ENCODE peak calls at places on chromosomes 12 and 14, in four cellular contexts. Y is GM12865, Q is MCF 10A, I is heart left ventricle. U is an unnamed sample.

GRCh38 chr12:99093166-99093565 is 448.1 kb downstream of the APAF1 start:
- DNase-seq in Y (no peak), Q (no peak), I (no peak), U (no peak)

GRCh38 chr12:42742691-42743090 is 153.1 kb upstream of the PRICKLE1 start:
- DNase-seq in Y (no peak), Q (no peak), I (no peak), U (no peak)

GRCh38 chr12:94841171-94841570 is 162.3 kb downstream of the NDUFA12 start:
- DNase-seq in Y (no peak), Q (no peak), I (no peak), U (no peak)

GRCh38 chr12:47870175-47870781 is 34.5 kb downstream of the VDR start:
- DNase-seq in Y (peak), Q (peak), I (peak), U (no peak)

GRCh38 chr14:26863736-26864135 is 265.9 kb upstream of the NOVA1 start:
- DNase-seq in Y (no peak), Q (peak), I (no peak), U (no peak)

GRCh38 chr12:78470354-78471195 is 394.0 kb upstream of the SYT1 start:
- DNase-seq in Y (peak), Q (peak), I (no peak), U (no peak)

GRCh38 chr12:86712425-86712843 is 456.2 kb upstream of the MGAT4C start:
- DNase-seq in Y (no peak), Q (peak), I (no peak), U (no peak)

GRCh38 chr12:1632702-1633101 is 3.7 kb downstream of the WNT5B start:
- DNase-seq in Y (no peak), Q (no peak), I (peak), U (no peak)

GRCh38 chr12:92064420-92064819 is 81.2 kb downstream of the BTG1 start:
- DNase-seq in Y (no peak), Q (no peak), I (no peak), U (no peak)

GRCh38 chr14:100755649-100756048 is 29.0 kb downstream of the DLK1 start:
- DNase-seq in Y (no peak), Q (peak), I (no peak), U (no peak)

GRCh38 chr12:117360551-117361311 is 695 bp downstream of the NOS1 start:
- DNase-seq in Y (no peak), Q (no peak), I (no peak), U (no peak)

GRCh38 chr12:95739561-95740313 is 50.8 kb downstream of the NTN4 start:
- DNase-seq in Y (no peak), Q (no peak), I (peak), U (no peak)

GRCh38 chr12:664779-665092 is 1.5 kb upstream of the NINJ2 start:
- DNase-seq in Y (no peak), Q (no peak), I (no peak), U (no peak)

GRCh38 chr14:70886421-70887206 is 20.6 kb upstream of the PCNX1 start:
- DNase-seq in Y (peak), Q (no peak), I (no peak), U (no peak)

GRCh38 chr14:50225067-50225973 is 6.1 kb downstream of the SOS2 start:
- DNase-seq in Y (no peak), Q (peak), I (peak), U (no peak)

GRCh38 chr12:100404769-100405407 is 48.0 kb downstream of the SLC17A8 start:
- DNase-seq in Y (peak), Q (peak), I (no peak), U (peak)

GRCh38 chr12:120955232-120955631 is 23.1 kb upstream of the HNF1A start:
- DNase-seq in Y (no peak), Q (peak), I (no peak), U (no peak)

GRCh38 chr12:52022841-52023181 is 16.1 kb downstream of the TAMALIN start:
- DNase-seq in Y (no peak), Q (no peak), I (no peak), U (no peak)

GRCh38 chr12:90897981-90898380 is 57.0 kb downstream of the CCER1 start:
- DNase-seq in Y (no peak), Q (no peak), I (no peak), U (no peak)

GRCh38 chr12:15208140-15208539 is 13.1 kb downstream of the RERG start:
- DNase-seq in Y (no peak), Q (peak), I (no peak), U (no peak)

GRCh38 chr12:77888611-77889010 is 57.9 kb downstream of the NAV3 start:
- DNase-seq in Y (no peak), Q (peak), I (no peak), U (no peak)

GRCh38 chr12:67690656-67691055 is 42.1 kb downstream of the DYRK2 start:
- DNase-seq in Y (no peak), Q (no peak), I (no peak), U (no peak)

GRCh38 chr12:78018939-78019338 is 188.2 kb downstream of the NAV3 start:
- DNase-seq in Y (no peak), Q (peak), I (no peak), U (no peak)

GRCh38 chr14:49961270-49962222 is 68.7 kb downstream of the ARF6 start:
- DNase-seq in Y (peak), Q (peak), I (no peak), U (peak)

GRCh38 chr12:92899388-92900001 is 29.6 kb downstream of the EEA1 start:
- DNase-seq in Y (no peak), Q (peak), I (peak), U (no peak)

GRCh38 chr14:95196268-95196667 is 38.9 kb upstream of the DICER1 start:
- DNase-seq in Y (peak), Q (peak), I (no peak), U (peak)
- TF ChIP-seq CTCF in Y (peak), Q (peak), I (no peak), U (peak)

DNA sequence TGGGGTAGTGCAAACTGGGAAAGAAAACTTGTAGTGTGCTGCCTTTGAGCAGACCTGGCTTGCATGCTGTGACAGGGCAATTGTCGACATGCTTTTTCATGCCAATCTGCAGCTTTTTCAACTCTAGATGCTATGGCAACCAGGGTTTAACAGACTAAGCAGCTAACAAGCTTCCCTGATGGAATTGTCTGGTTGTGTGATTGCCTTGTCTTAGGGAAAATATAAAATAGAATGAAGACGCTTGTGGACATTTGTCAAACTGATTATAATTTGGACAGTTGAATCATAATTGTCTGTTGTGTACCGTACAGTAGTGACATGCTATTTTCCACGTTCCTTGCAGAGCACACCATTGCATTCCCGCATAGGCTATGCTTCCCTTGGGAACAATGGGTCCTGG is 113.0 kb downstream of the FOXG1 start:
- DNase-seq in Y (no peak), Q (no peak), I (no peak), U (no peak)
- TF ChIP-seq CTCF in Y (no peak), Q (no peak), I (no peak), U (no peak)

GRCh38 chr14:53187921-53188463 is 34.9 kb upstream of the DDHD1 start:
- DNase-seq in Y (no peak), Q (no peak), I (no peak), U (no peak)
- TF ChIP-seq CTCF in Y (no peak), Q (no peak), I (no peak), U (no peak)

GRCh38 chr12:3267690-3268089 is 190.5 kb downstream of the TSPAN9 start:
- DNase-seq in Y (no peak), Q (no peak), I (no peak), U (no peak)
- TF ChIP-seq CTCF in Y (no peak), Q (no peak), I (no peak), U (no peak)

DNA sequence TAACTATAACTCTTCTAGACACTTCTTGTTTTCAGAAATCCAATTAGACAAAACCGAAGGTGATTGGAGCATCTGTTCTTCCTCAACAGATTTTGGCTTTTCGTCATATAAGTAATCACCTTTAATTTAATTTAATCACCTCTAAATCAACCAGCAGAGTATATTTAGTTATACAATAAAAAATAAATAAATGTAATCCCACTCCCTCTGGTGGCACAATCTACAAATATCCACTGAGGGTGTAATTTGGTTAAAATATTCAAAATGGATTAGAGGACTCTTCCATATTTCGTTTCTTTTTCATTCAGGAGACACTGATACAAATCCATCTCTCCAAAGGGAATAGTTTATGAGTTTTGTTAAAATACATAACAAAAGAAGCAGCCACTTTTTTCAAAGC is 18.3 kb upstream of the SLC35F4 start:
- DNase-seq in Y (no peak), Q (peak), I (no peak), U (no peak)
- TF ChIP-seq CTCF in Y (no peak), Q (peak), I (no peak), U (no peak)

GRCh38 chr14:72104011-72104613 is 171.9 kb downstream of the RGS6 start:
- DNase-seq in Y (peak), Q (peak), I (no peak), U (peak)
- TF ChIP-seq CTCF in Y (peak), Q (peak), I (peak), U (peak)

DNA sequence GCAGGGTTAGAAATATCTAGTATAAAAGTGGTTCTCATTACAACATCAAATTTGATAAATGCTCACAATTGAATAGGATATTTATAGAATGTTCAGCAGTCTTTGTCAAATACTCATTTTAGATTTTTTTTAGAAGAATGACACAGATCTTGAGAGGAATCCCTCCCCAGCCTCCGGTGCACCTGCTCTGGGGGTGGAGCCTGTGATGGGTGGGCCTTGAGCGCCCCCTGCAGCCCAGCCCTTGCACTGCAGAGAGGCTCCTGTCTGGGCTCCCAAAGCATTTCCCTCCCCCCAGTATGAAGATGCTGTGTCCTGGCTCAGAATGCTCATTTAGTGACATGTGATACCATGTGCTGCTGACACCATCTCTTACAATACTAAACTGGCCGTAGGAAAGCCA is 792.3 kb downstream of the TMEM121 start:
- DNase-seq in Y (peak), Q (no peak), I (no peak), U (peak)
- TF ChIP-seq CTCF in Y (peak), Q (peak), I (no peak), U (peak)

DNA sequence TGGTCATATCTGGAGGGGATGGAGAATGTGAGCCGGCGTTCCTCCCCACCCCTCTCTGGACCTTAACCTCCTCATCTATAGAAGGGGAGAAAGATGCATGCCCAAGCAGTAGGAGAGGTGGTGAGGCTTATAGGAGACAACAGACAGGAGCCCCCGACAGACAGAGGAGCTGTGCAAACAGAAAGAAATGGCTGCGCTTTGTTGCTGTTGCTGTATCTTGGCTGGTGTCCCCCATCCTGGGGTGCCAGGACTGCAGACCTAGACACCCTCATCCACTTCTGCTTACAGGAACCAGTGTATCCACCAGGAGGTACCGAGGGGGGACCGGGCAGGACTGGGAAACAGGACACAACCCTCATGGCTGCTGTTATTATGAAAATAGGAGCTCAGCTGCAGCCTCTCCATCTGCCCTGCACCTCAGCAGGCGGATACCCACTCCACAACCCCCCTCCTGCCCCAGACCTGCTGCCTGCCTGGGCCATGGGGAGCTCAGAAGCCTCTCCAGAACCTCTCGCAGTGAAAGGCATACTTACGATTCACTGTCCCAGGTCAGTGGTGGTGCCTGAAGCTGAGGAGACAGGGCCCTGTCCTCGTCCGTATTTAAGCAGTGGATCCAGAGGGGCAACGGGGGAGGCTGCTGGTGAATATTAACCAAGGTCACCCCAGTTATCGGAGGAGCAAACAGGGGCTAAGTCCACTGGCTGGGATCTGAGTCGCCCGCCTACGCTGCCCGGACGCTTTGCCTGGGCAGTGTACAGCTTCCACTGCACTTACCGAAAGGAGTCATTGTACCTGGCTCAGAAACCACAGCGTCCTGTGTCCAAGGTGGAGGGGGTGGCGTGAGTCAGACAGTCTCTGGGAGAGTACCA is at the start of gene SERPINA1:
- DNase-seq in Y (no peak), Q (peak), I (no peak), U (no peak)
- TF ChIP-seq CTCF in Y (no peak), Q (no peak), I (no peak), U (no peak)

DNA sequence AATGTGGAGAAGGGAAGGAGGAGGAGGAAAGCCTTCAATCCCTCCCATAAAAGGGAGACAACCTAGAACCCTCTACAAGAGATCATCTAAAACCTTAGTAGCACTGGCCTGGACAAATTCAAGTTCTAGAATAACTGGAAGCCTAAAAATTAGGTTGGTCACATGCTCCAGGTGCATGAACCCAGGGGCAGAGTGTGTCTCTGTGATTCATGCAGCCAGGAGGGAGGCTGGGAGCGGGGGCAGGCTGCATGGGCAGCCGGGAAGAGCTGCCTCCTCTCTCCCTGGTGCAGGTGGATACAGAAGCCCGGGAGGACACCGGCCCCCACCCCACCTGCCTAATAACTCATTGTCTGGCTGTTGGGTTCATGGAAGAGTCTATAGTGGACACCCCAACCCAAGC is 38.6 kb downstream of the CCDC85C start:
- DNase-seq in Y (no peak), Q (peak), I (no peak), U (no peak)
- TF ChIP-seq CTCF in Y (no peak), Q (no peak), I (no peak), U (no peak)